ENCODE peak calls at places on chromosomes 7 and 10, in four cellular contexts. L, F, M and I are unnamed samples.
A peak's percentile ranks its signal among the peaks of the same experiment; 100 is the strongest.

GRCh38 chr10:113754125-113754524 is 2.6 kb downstream of the PLEKHS1 start:
- DNase-seq in L (no peak), F (no peak), M (no peak), I (no peak)

GRCh38 chr7:74277636-74278035 is 11.6 kb upstream of the CLIP2 start:
- DNase-seq in L (no peak), F (no peak), M (no peak), I (no peak)

GRCh38 chr10:132283604-132284382 is 24.0 kb downstream of the STK32C start:
- DNase-seq in L (peak; percentile 35), F (no peak), M (no peak), I (no peak)

GRCh38 chr7:39948375-39948774 is 1.7 kb upstream of the CDK13 start:
- DNase-seq in L (no peak), F (peak; percentile 35), M (peak; percentile 20), I (no peak)

GRCh38 chr7:96547371-96547811 is 162.3 kb downstream of the SEM1 start:
- DNase-seq in L (no peak), F (peak; percentile 14), M (no peak), I (no peak)

GRCh38 chr10:131784363-131785120 is 116.3 kb upstream of the PPP2R2D start:
- DNase-seq in L (no peak), F (no peak), M (no peak), I (no peak)

GRCh38 chr7:113100091-113100723 is 13.6 kb upstream of the GPR85 start:
- DNase-seq in L (no peak), F (peak; percentile 49), M (peak; percentile 48), I (no peak)

GRCh38 chr10:103564799-103565365 is 71.4 kb downstream of the NEURL1 start:
- DNase-seq in L (peak; percentile 26), F (peak; percentile 83), M (peak; percentile 70), I (peak; percentile 42)

GRCh38 chr7:118330373-118330772 is 105.9 kb downstream of the ANKRD7 start:
- DNase-seq in L (no peak), F (no peak), M (no peak), I (no peak)

DNA sequence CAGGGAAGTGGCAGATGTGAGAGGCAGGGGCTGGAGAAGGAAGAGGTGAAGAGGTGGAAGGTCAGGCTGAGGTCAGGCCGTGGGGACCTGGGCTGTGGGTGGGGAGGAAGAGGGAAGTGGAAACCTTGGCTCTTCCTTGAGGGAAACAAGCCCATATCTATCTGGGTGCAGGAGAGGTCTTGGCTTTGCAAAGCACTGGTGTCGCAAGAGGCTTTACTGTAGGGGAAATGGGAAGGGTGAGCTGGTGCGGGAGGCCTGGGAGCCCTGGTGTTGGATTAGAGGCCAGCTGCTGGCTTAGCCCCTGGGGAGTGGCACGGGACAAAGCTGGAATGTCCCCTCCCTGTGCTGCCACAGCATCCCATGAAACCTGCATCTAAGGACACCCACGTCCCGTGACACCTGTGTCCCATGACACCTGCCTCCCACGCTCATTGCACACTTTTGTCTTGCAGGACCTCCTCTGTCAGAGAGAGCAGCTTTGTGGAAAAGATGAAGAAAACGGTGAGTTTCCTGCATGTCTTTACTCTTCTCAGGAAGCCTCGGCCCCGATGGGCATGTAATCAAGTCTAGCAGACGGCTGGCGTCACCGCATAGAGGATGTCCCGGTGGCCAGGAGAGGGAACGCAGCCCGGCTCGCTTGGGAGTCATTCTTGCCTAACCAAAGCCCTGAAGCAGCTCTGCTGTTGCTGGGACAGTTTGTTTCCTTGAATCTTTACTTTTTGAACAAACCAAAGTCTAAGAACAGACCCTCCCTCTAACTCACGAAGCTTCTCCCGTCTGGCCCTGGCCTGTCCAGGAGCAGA is 22.2 kb downstream of the TMEM120A start:
- DNase-seq in L (no peak), F (peak; percentile 61), M (peak; percentile 36), I (no peak)
- TF ChIP-seq ELF1 in L (no peak), F (no peak), M (no peak), I (no peak)

GRCh38 chr10:118595598-118596425 is at the start of gene PRLHR:
- DNase-seq in L (no peak), F (peak; percentile 92), M (peak; percentile 18), I (no peak)
- TF ChIP-seq RAD21 in L (no peak), F (no peak), M (no peak), I (no peak)

DNA sequence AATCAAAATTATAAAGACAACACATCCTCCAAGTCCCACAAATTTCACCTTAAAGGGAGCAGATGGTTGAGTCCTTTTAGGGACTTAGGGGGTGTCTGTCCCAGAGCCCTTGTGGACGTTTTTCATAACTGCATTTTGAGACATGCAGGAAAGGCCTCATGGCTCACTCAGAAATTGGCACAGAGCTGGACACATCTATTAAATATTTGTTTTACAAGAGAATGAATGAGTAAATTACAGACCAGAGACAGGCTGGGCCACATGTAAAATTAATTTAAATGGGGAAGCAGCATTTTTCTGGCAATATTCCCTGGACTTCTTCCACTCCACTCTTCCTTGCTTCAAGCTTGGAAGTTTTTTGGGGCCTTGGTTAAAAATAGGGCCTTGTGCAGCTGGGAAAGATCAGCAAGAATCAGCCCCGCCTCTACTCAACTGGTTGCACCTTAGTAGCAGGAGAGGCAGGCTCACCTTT is 20.0 kb downstream of the LAMB1 start:
- DNase-seq in L (no peak), F (no peak), M (no peak), I (no peak)
- TF ChIP-seq ZBTB33 in L (no peak), F (no peak), M (no peak), I (no peak)

GRCh38 chr7:23332881-23333612 is 33.9 kb downstream of the MALSU1 start:
- DNase-seq in L (no peak), F (peak; percentile 43), M (no peak), I (no peak)
- TF ChIP-seq ELF1 in L (no peak), F (no peak), M (no peak), I (no peak)

DNA sequence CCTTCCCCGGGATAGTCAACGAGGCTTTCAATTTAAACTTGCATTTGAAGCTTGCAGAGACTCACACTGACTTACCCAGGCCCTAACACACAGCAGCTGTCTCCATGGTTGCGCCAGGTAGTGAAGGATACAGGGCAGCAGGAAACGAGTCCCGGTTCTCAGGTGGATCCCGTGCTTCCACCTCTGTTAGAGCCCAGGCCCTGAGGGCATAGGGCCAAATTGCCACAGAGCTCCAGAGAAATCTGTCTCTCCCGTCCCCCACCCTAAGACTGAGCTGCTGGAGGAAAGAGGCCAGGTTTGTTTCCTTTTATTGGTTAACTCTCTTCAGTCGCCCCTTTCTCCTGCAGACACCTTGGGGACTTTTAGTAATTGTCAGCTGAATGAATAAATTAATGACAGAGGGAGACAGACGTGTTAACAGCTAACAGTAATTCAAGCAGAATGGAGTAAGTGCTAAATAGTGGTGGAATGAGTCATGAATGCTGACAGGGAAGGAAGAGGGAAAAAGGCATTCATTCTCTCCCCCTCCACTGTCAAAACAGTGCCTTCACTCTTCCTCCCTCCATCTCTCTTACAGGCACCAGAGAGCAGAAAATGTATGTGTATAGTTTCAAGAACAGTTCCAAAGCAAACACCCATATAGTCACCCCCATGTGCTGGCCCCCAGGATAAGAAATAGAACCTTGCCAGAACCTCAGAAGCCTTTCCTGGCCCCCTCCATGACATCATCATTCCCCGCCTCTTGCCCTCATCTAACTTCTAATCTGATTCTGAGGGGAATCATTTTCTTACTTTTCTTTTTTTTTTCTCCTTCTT is 16.7 kb upstream of the DLG5 start:
- DNase-seq in L (peak; percentile 42), F (no peak), M (peak; percentile 58), I (peak; percentile 57)
- TF ChIP-seq RAD21 in L (no peak), F (no peak), M (no peak), I (no peak)

GRCh38 chr10:3787001-3787400 is 2.0 kb upstream of the KLF6 start:
- DNase-seq in L (no peak), F (no peak), M (no peak), I (no peak)

GRCh38 chr10:3785849-3786290 is 861 bp upstream of the KLF6 start:
- DNase-seq in L (no peak), F (peak; percentile 67), M (peak; percentile 59), I (no peak)

GRCh38 chr10:3787816-3788215 is 2.8 kb upstream of the KLF6 start:
- DNase-seq in L (no peak), F (no peak), M (no peak), I (no peak)

GRCh38 chr10:3785251-3785848 is 341 bp upstream of the KLF6 start:
- DNase-seq in L (peak; percentile 95), F (peak; percentile 100), M (peak; percentile 100), I (peak; percentile 91)

GRCh38 chr10:3786295-3786981 is 1.4 kb upstream of the KLF6 start:
- DNase-seq in L (peak; percentile 85), F (no peak), M (peak; percentile 43), I (peak; percentile 71)
- TF ChIP-seq ZBTB33 in L (peak; percentile 60), F (no peak), M (peak; percentile 89), I (no peak)

DNA sequence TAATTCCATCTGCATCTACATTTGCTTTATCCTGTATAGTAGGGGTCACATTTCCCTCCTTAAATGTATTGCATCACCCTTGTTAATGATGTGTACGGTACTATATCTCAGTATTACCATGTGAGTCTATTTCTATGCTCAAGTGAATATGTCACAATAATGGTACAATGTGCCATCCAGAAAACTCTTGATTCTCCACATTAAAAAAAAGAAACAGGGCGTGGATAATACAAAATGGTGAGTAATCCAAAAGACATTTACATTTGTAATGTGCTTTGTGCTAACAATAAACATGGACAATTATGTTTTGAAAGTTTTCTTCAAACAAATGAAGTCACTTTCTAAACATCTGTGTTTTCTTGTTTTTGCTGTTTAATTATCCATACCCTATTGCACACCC is 56.6 kb downstream of the TWIST1 start:
- DNase-seq in L (no peak), F (no peak), M (no peak), I (no peak)
- TF ChIP-seq ELF1 in L (no peak), F (no peak), M (no peak), I (no peak)